ENCODE peak calls at places on chromosomes 13 and 19, in ten cellular contexts. R is NCI-H1105 treated with DMSO at 0.1 percent for 48 hours; V is SW 1271; C is activated naive CD4-positive, alpha-beta T cell treated with anti-CD3 and anti-CD28 coated beads, Interleukin-2, amount 10 ng/mL, durations not matched to agents 7 days and 5 days; L is activated CD4-positive, CD25-positive, alpha-beta regulatory T cell; K is left ventricle myocardium inferior; G is WTC11; X is EH; U is Daoy; O is ureter. B is an unnamed sample.

GRCh38 chr19:47719047-47719885 is 6.0 kb downstream of the EHD2 start:
- DNase-seq in U (peak), R (no peak), O (peak), V (no peak), G (no peak), K (peak), L (no peak), C (no peak), X (peak), B (peak)

GRCh38 chr19:29379257-29379986 is 146.4 kb upstream of the VSTM2B start:
- DNase-seq in U (no peak), O (peak), R (no peak), G (no peak), K (no peak), X (no peak), V (no peak), C (no peak), L (no peak), B (peak)

GRCh38 chr13:31477961-31478360 is 261.4 kb upstream of the RXFP2 start:
- DNase-seq in U (peak), G (no peak), L (no peak), K (no peak), V (no peak), X (peak), R (no peak), C (no peak), O (no peak), B (no peak)

GRCh38 chr13:81488021-81488420 is 1147.1 kb upstream of the SPRY2 start:
- DNase-seq in R (no peak), U (no peak), G (no peak), V (no peak), C (no peak), K (no peak), O (no peak), L (no peak), X (no peak), B (no peak)

GRCh38 chr13:30792257-30793000 is 57.1 kb downstream of the ALOX5AP start:
- DNase-seq in V (no peak), C (no peak), X (peak), K (peak), L (no peak), R (peak), U (peak), G (no peak), O (peak), B (peak)

GRCh38 chr13:26897706-26898550 is 137.3 kb upstream of the GPR12 start:
- DNase-seq in O (no peak), V (no peak), U (no peak), G (no peak), R (no peak), C (no peak), X (no peak), K (no peak), L (no peak), B (no peak)

GRCh38 chr19:17406039-17406886 is 833 bp upstream of the BST2 start:
- DNase-seq in V (no peak), R (no peak), X (peak), O (no peak), L (no peak), K (no peak), C (peak), G (no peak), U (peak), B (no peak)

GRCh38 chr19:38684078-38684861 is 36.8 kb downstream of the ACTN4 start:
- DNase-seq in K (peak), L (no peak), C (no peak), V (peak), X (peak), G (no peak), R (no peak), U (peak), O (peak), B (peak)

GRCh38 chr13:23504188-23504587 is 66.0 kb upstream of the TNFRSF19 start:
- DNase-seq in G (no peak), U (peak), C (no peak), V (no peak), K (no peak), X (peak), L (no peak), R (no peak), O (no peak), B (no peak)

GRCh38 chr19:45402469-45403070 is 2.3 kb downstream of the PPP1R13L start:
- DNase-seq in V (no peak), X (peak), L (no peak), R (no peak), K (peak), U (peak), G (peak), C (peak), O (peak), B (peak)

GRCh38 chr13:114030666-114031610 is 57.1 kb upstream of the C13orf46 start:
- DNase-seq in G (no peak), C (no peak), R (no peak), O (no peak), U (no peak), X (no peak), L (no peak), V (no peak), K (no peak), B (no peak)

GRCh38 chr19:31416548-31416947 is 67.3 kb upstream of the TSHZ3 start:
- DNase-seq in U (no peak), V (no peak), C (no peak), L (no peak), K (no peak), R (no peak), X (no peak), O (no peak), G (no peak), B (no peak)

GRCh38 chr13:33441015-33441414 is 155.5 kb upstream of the STARD13 start:
- DNase-seq in X (peak), O (no peak), U (peak), L (no peak), V (peak), R (no peak), G (peak), C (no peak), K (no peak), B (no peak)

GRCh38 chr19:6999938-7000732 is 21.1 kb downstream of the MBD3L2B start:
- DNase-seq in X (no peak), O (no peak), V (no peak), C (no peak), G (no peak), U (no peak), R (no peak), K (no peak), L (no peak), B (no peak)

GRCh38 chr19:15260939-15261338 is 28.7 kb upstream of the EPHX3 start:
- DNase-seq in O (no peak), R (no peak), V (no peak), X (peak), K (no peak), C (no peak), G (peak), U (no peak), L (no peak), B (no peak)

GRCh38 chr13:91154954-91155353 is 192.5 kb upstream of the MIR17HG start:
- DNase-seq in G (no peak), C (no peak), L (no peak), O (no peak), K (no peak), R (no peak), V (no peak), X (no peak), U (no peak), B (no peak)

GRCh38 chr13:36763322-36763721 is 55.7 kb upstream of the RFXAP start:
- DNase-seq in G (no peak), V (no peak), C (no peak), L (no peak), O (no peak), X (no peak), K (no peak), U (peak), R (no peak), B (no peak)

GRCh38 chr13:82698941-82699340 is 1183.3 kb downstream of the SLITRK1 start:
- DNase-seq in C (no peak), O (no peak), K (no peak), L (no peak), V (no peak), G (no peak), U (no peak), R (no peak), X (no peak), B (no peak)

GRCh38 chr13:33446821-33447481 is 161.4 kb upstream of the STARD13 start:
- DNase-seq in X (peak), V (no peak), L (no peak), K (no peak), C (no peak), R (no peak), G (no peak), O (no peak), U (no peak), B (peak)

GRCh38 chr19:46521241-46521640 is 25.6 kb upstream of the PNMA8B start:
- DNase-seq in C (no peak), R (no peak), V (no peak), O (no peak), G (no peak), X (no peak), K (no peak), U (no peak), L (no peak), B (no peak)

GRCh38 chr19:57720878-57721277 is 6.5 kb downstream of the ZNF671 start:
- DNase-seq in U (no peak), C (no peak), R (no peak), V (no peak), O (peak), L (no peak), X (peak), G (no peak), K (no peak), B (no peak)

GRCh38 chr19:56066152-56067023 is 54.7 kb downstream of the ZNF787 start:
- DNase-seq in K (peak), G (peak), L (peak), C (peak), R (peak), O (no peak), V (no peak), X (peak), U (peak), B (peak)

GRCh38 chr19:3066482-3067049 is 4.3 kb upstream of the TLE5 start:
- DNase-seq in C (no peak), R (no peak), L (no peak), U (no peak), X (no peak), O (no peak), V (no peak), K (no peak), G (no peak), B (no peak)

GRCh38 chr13:98782654-98783053 is 30.2 kb upstream of the SLC15A1 start:
- DNase-seq in U (no peak), L (no peak), V (no peak), R (no peak), G (no peak), C (no peak), X (peak), O (no peak), K (no peak), B (no peak)